ENCODE peak calls at places on chromosomes 7 and 10, in five cellular contexts. Y, K, O, A and P are unnamed samples.
A peak's percentile ranks its signal among the peaks of the same experiment; 100 is the strongest.

GRCh38 chr7:123637203-123637602 is 18.5 kb upstream of the LMOD2 start:
- DNase-seq in Y (no peak), A (no peak), K (no peak), O (no peak), P (no peak)

GRCh38 chr10:77587424-77587806 is 50.2 kb downstream of the KCNMA1 start:
- DNase-seq in K (no peak), A (no peak), O (no peak), Y (no peak), P (no peak)

GRCh38 chr7:142323706-142324105 is 65.8 kb upstream of the PRSS58 start:
- DNase-seq in K (no peak), O (no peak), A (peak; percentile 79), Y (no peak), P (no peak)

GRCh38 chr7:80634505-80634904 is 3.9 kb upstream of the CD36 start:
- DNase-seq in Y (no peak), A (no peak), O (no peak), K (no peak), P (no peak)

GRCh38 chr10:13969118-13969791 is 361.5 kb downstream of the FRMD4A start:
- DNase-seq in Y (no peak), O (no peak), K (no peak), A (no peak), P (no peak)

GRCh38 chr7:22854158-22855048 is 31.8 kb upstream of the TOMM7 start:
- DNase-seq in K (peak; percentile 63), O (peak; percentile 30), A (peak; percentile 94), Y (peak; percentile 59), P (peak; percentile 62)

GRCh38 chr7:99969298-99969697 is 6.5 kb downstream of the AZGP1 start:
- DNase-seq in O (no peak), Y (no peak), A (no peak), K (no peak), P (no peak)

GRCh38 chr7:131948434-131949053 is 392.1 kb upstream of the PODXL start:
- DNase-seq in O (no peak), A (no peak), K (no peak), Y (no peak), P (no peak)

GRCh38 chr7:134065415-134065814 is 61.7 kb upstream of the LRGUK start:
- DNase-seq in K (no peak), A (no peak), O (no peak), Y (no peak), P (no peak)

GRCh38 chr10:127906548-127907377 is at the start of gene PTPRE:
- DNase-seq in Y (no peak), O (no peak), K (peak; percentile 13), A (peak; percentile 82), P (peak; percentile 27)

GRCh38 chr7:158255156-158255555 is 332.5 kb downstream of the PTPRN2 start:
- DNase-seq in O (no peak), K (no peak), A (no peak), Y (no peak), P (no peak)

GRCh38 chr10:89574348-89574747 is 39.0 kb upstream of the SLC16A12 start:
- DNase-seq in A (no peak), K (no peak), O (no peak), Y (no peak), P (no peak)

GRCh38 chr10:25338271-25338670 is 163.5 kb downstream of the GPR158 start:
- DNase-seq in Y (no peak), O (no peak), K (no peak), A (no peak), P (no peak)

GRCh38 chr7:1197997-1198632 is 34.6 kb upstream of the UNCX start:
- DNase-seq in K (no peak), O (no peak), A (no peak), Y (no peak), P (no peak)

GRCh38 chr10:18097524-18097923 is 42.7 kb upstream of the CACNB2 start:
- DNase-seq in O (no peak), K (no peak), Y (no peak), A (no peak), P (no peak)

GRCh38 chr10:114631090-114631677 is 26.9 kb downstream of the ABLIM1 start:
- DNase-seq in Y (no peak), K (no peak), A (peak; percentile 30), O (no peak), P (no peak)

GRCh38 chr10:96673318-96674099 is 46.8 kb downstream of the PIK3AP1 start:
- DNase-seq in Y (no peak), A (peak; percentile 85), O (no peak), K (peak; percentile 46), P (no peak)

GRCh38 chr10:122911889-122912484 is 1.6 kb downstream of the FAM24A start:
- DNase-seq in K (peak; percentile 35), A (peak; percentile 70), O (no peak), Y (no peak), P (no peak)